ENCODE peak calls at places on chromosome 3, in eight cellular contexts. One of them, this sample, is unnamed.
A peak's percentile ranks its signal among the peaks of the same experiment; 100 is the strongest.

GRCh38 chr3:187920871-187921270 is 175.6 kb upstream of the BCL6 start:
- DNase-seq in PC-3: no peak
- DNase-seq in spleen: no peak
- DNase-seq in Panc1: no peak
- DNase-seq in WERI-Rb-1: no peak
- DNase-seq in A549: no peak
- DNase-seq in CD4-positive, CD25-positive, alpha-beta regulatory T cell: no peak
- DNase-seq in AG04450: no peak
- DNase-seq in this sample: no peak

GRCh38 chr3:111954228-111954990 is 24.4 kb upstream of the ABHD10 start:
- DNase-seq in PC-3: no peak
- DNase-seq in spleen: no peak
- DNase-seq in Panc1: no peak
- DNase-seq in WERI-Rb-1: no peak
- DNase-seq in A549: no peak
- DNase-seq in CD4-positive, CD25-positive, alpha-beta regulatory T cell: no peak
- DNase-seq in AG04450: no peak
- DNase-seq in this sample: no peak

GRCh38 chr3:177731644-177732268 is 534.5 kb upstream of the TBL1XR1 start:
- DNase-seq in PC-3: peak; percentile 74
- DNase-seq in spleen: no peak
- DNase-seq in Panc1: no peak
- DNase-seq in WERI-Rb-1: no peak
- DNase-seq in A549: no peak
- DNase-seq in CD4-positive, CD25-positive, alpha-beta regulatory T cell: no peak
- DNase-seq in AG04450: peak; percentile 67
- DNase-seq in this sample: no peak

GRCh38 chr3:71784914-71785593 is at the start of gene PROK2:
- DNase-seq in PC-3: no peak
- DNase-seq in spleen: peak; percentile 85
- DNase-seq in Panc1: no peak
- DNase-seq in WERI-Rb-1: peak; percentile 18
- DNase-seq in A549: no peak
- DNase-seq in CD4-positive, CD25-positive, alpha-beta regulatory T cell: peak; percentile 31
- DNase-seq in AG04450: no peak
- DNase-seq in this sample: no peak

GRCh38 chr3:100911956-100912355 is 81.3 kb downstream of the ABI3BP start:
- DNase-seq in PC-3: no peak
- DNase-seq in spleen: no peak
- DNase-seq in Panc1: no peak
- DNase-seq in WERI-Rb-1: no peak
- DNase-seq in A549: no peak
- DNase-seq in CD4-positive, CD25-positive, alpha-beta regulatory T cell: no peak
- DNase-seq in AG04450: no peak
- DNase-seq in this sample: no peak

GRCh38 chr3:133821767-133822638 is 16.4 kb downstream of the SRPRB start:
- DNase-seq in PC-3: peak; percentile 66
- DNase-seq in spleen: no peak
- DNase-seq in Panc1: peak; percentile 91
- DNase-seq in WERI-Rb-1: peak; percentile 29
- DNase-seq in A549: no peak
- DNase-seq in CD4-positive, CD25-positive, alpha-beta regulatory T cell: no peak
- DNase-seq in AG04450: peak; percentile 33
- DNase-seq in this sample: no peak

GRCh38 chr3:174156200-174156599 is 702.9 kb upstream of the NAALADL2 start:
- DNase-seq in PC-3: no peak
- DNase-seq in spleen: no peak
- DNase-seq in Panc1: no peak
- DNase-seq in WERI-Rb-1: no peak
- DNase-seq in A549: no peak
- DNase-seq in CD4-positive, CD25-positive, alpha-beta regulatory T cell: no peak
- DNase-seq in AG04450: no peak
- DNase-seq in this sample: no peak

GRCh38 chr3:15768421-15769255 is 29.1 kb downstream of the ANKRD28 start:
- DNase-seq in PC-3: peak; percentile 95
- DNase-seq in spleen: no peak
- DNase-seq in Panc1: peak; percentile 83
- DNase-seq in WERI-Rb-1: no peak
- DNase-seq in A549: peak; percentile 93
- DNase-seq in CD4-positive, CD25-positive, alpha-beta regulatory T cell: no peak
- DNase-seq in AG04450: peak; percentile 82
- DNase-seq in this sample: peak; percentile 80

GRCh38 chr3:194058189-194058571 is 77.8 kb upstream of the HES1 start:
- DNase-seq in PC-3: no peak
- DNase-seq in spleen: peak; percentile 86
- DNase-seq in Panc1: no peak
- DNase-seq in WERI-Rb-1: peak; percentile 10
- DNase-seq in A549: no peak
- DNase-seq in CD4-positive, CD25-positive, alpha-beta regulatory T cell: peak; percentile 60
- DNase-seq in AG04450: no peak
- DNase-seq in this sample: no peak

GRCh38 chr3:55724407-55724784 is 237.3 kb upstream of the WNT5A start:
- DNase-seq in PC-3: no peak
- DNase-seq in spleen: no peak
- DNase-seq in Panc1: no peak
- DNase-seq in WERI-Rb-1: no peak
- DNase-seq in A549: no peak
- DNase-seq in CD4-positive, CD25-positive, alpha-beta regulatory T cell: no peak
- DNase-seq in AG04450: no peak
- DNase-seq in this sample: no peak

GRCh38 chr3:179414804-179415203 is 36.5 kb downstream of the GNB4 start:
- DNase-seq in PC-3: no peak
- DNase-seq in spleen: no peak
- DNase-seq in Panc1: no peak
- DNase-seq in WERI-Rb-1: no peak
- DNase-seq in A549: no peak
- DNase-seq in CD4-positive, CD25-positive, alpha-beta regulatory T cell: no peak
- DNase-seq in AG04450: no peak
- DNase-seq in this sample: no peak

GRCh38 chr3:120425877-120426276 is 24.9 kb downstream of the FSTL1 start:
- DNase-seq in PC-3: no peak
- DNase-seq in spleen: no peak
- DNase-seq in Panc1: no peak
- DNase-seq in WERI-Rb-1: no peak
- DNase-seq in A549: no peak
- DNase-seq in CD4-positive, CD25-positive, alpha-beta regulatory T cell: no peak
- DNase-seq in AG04450: peak; percentile 78
- DNase-seq in this sample: no peak

GRCh38 chr3:193906849-193907410 is 229.0 kb upstream of the HES1 start:
- DNase-seq in PC-3: peak; percentile 44
- DNase-seq in spleen: no peak
- DNase-seq in Panc1: no peak
- DNase-seq in WERI-Rb-1: no peak
- DNase-seq in A549: no peak
- DNase-seq in CD4-positive, CD25-positive, alpha-beta regulatory T cell: no peak
- DNase-seq in AG04450: no peak
- DNase-seq in this sample: peak; percentile 62

GRCh38 chr3:55746808-55747413 is 259.8 kb upstream of the WNT5A start:
- DNase-seq in PC-3: peak; percentile 48
- DNase-seq in spleen: no peak
- DNase-seq in Panc1: no peak
- DNase-seq in WERI-Rb-1: no peak
- DNase-seq in A549: no peak
- DNase-seq in CD4-positive, CD25-positive, alpha-beta regulatory T cell: no peak
- DNase-seq in AG04450: no peak
- DNase-seq in this sample: no peak

GRCh38 chr3:144456041-144456440 is 484.4 kb downstream of the DIPK2A start:
- DNase-seq in PC-3: no peak
- DNase-seq in spleen: no peak
- DNase-seq in Panc1: no peak
- DNase-seq in WERI-Rb-1: no peak
- DNase-seq in A549: no peak
- DNase-seq in CD4-positive, CD25-positive, alpha-beta regulatory T cell: no peak
- DNase-seq in AG04450: no peak
- DNase-seq in this sample: no peak

GRCh38 chr3:71641669-71642068 is 58.1 kb upstream of the FOXP1 start:
- DNase-seq in PC-3: peak; percentile 27
- DNase-seq in spleen: no peak
- DNase-seq in Panc1: no peak
- DNase-seq in WERI-Rb-1: no peak
- DNase-seq in A549: peak; percentile 47
- DNase-seq in CD4-positive, CD25-positive, alpha-beta regulatory T cell: peak; percentile 13
- DNase-seq in AG04450: no peak
- DNase-seq in this sample: no peak

GRCh38 chr3:53482227-53482626 is 12.2 kb upstream of the CACNA1D start:
- DNase-seq in PC-3: no peak
- DNase-seq in spleen: no peak
- DNase-seq in Panc1: no peak
- DNase-seq in WERI-Rb-1: no peak
- DNase-seq in A549: no peak
- DNase-seq in CD4-positive, CD25-positive, alpha-beta regulatory T cell: no peak
- DNase-seq in AG04450: no peak
- DNase-seq in this sample: no peak

GRCh38 chr3:53484979-53485378 is 9.4 kb upstream of the CACNA1D start:
- DNase-seq in PC-3: no peak
- DNase-seq in spleen: no peak
- DNase-seq in Panc1: no peak
- DNase-seq in WERI-Rb-1: no peak
- DNase-seq in A549: no peak
- DNase-seq in CD4-positive, CD25-positive, alpha-beta regulatory T cell: no peak
- DNase-seq in AG04450: no peak
- DNase-seq in this sample: no peak

GRCh38 chr3:53483821-53484220 is 10.6 kb upstream of the CACNA1D start:
- DNase-seq in PC-3: no peak
- DNase-seq in spleen: no peak
- DNase-seq in Panc1: no peak
- DNase-seq in WERI-Rb-1: no peak
- DNase-seq in A549: no peak
- DNase-seq in CD4-positive, CD25-positive, alpha-beta regulatory T cell: no peak
- DNase-seq in AG04450: no peak
- DNase-seq in this sample: no peak

GRCh38 chr3:53486961-53487654 is 7.3 kb upstream of the CACNA1D start:
- DNase-seq in PC-3: no peak
- DNase-seq in spleen: no peak
- DNase-seq in Panc1: no peak
- DNase-seq in WERI-Rb-1: no peak
- DNase-seq in A549: no peak
- DNase-seq in CD4-positive, CD25-positive, alpha-beta regulatory T cell: no peak
- DNase-seq in AG04450: no peak
- DNase-seq in this sample: no peak

GRCh38 chr3:53485675-53486365 is 8.6 kb upstream of the CACNA1D start:
- DNase-seq in PC-3: peak; percentile 21
- DNase-seq in spleen: no peak
- DNase-seq in Panc1: no peak
- DNase-seq in WERI-Rb-1: no peak
- DNase-seq in A549: no peak
- DNase-seq in CD4-positive, CD25-positive, alpha-beta regulatory T cell: no peak
- DNase-seq in AG04450: no peak
- DNase-seq in this sample: no peak
- H3K27ac ChIP-seq in PC-3: no peak overlapping the region
- H3K27ac ChIP-seq in spleen: no peak overlapping the region
- H3K27ac ChIP-seq in Panc1: peak overlapping the region; percentile 39
- H3K27ac ChIP-seq in WERI-Rb-1: no peak overlapping the region
- H3K27ac ChIP-seq in A549: peak overlapping the region; percentile 59
- H3K27ac ChIP-seq in CD4-positive, CD25-positive, alpha-beta regulatory T cell: no peak overlapping the region
- H3K27ac ChIP-seq in AG04450: no peak overlapping the region
- H3K27ac ChIP-seq in this sample: no peak overlapping the region

GRCh38 chr3:113247051-113247450 is 35.7 kb downstream of the BOC start:
- DNase-seq in PC-3: no peak
- DNase-seq in spleen: no peak
- DNase-seq in Panc1: no peak
- DNase-seq in WERI-Rb-1: no peak
- DNase-seq in A549: no peak
- DNase-seq in CD4-positive, CD25-positive, alpha-beta regulatory T cell: no peak
- DNase-seq in AG04450: no peak
- DNase-seq in this sample: no peak
- H3K27ac ChIP-seq in PC-3: no peak overlapping the region
- H3K27ac ChIP-seq in spleen: no peak overlapping the region
- H3K27ac ChIP-seq in Panc1: no peak overlapping the region
- H3K27ac ChIP-seq in WERI-Rb-1: no peak overlapping the region
- H3K27ac ChIP-seq in A549: no peak overlapping the region
- H3K27ac ChIP-seq in CD4-positive, CD25-positive, alpha-beta regulatory T cell: no peak overlapping the region
- H3K27ac ChIP-seq in AG04450: no peak overlapping the region
- H3K27ac ChIP-seq in this sample: no peak overlapping the region

GRCh38 chr3:61218508-61218907 is 32.7 kb downstream of the FHIT start:
- DNase-seq in PC-3: no peak
- DNase-seq in spleen: no peak
- DNase-seq in Panc1: no peak
- DNase-seq in WERI-Rb-1: no peak
- DNase-seq in A549: no peak
- DNase-seq in CD4-positive, CD25-positive, alpha-beta regulatory T cell: no peak
- DNase-seq in AG04450: no peak
- DNase-seq in this sample: no peak

GRCh38 chr3:61221759-61222362 is 29.4 kb downstream of the FHIT start:
- DNase-seq in PC-3: no peak
- DNase-seq in spleen: no peak
- DNase-seq in Panc1: no peak
- DNase-seq in WERI-Rb-1: no peak
- DNase-seq in A549: no peak
- DNase-seq in CD4-positive, CD25-positive, alpha-beta regulatory T cell: no peak
- DNase-seq in AG04450: no peak
- DNase-seq in this sample: no peak

GRCh38 chr3:61224823-61225222 is 26.4 kb downstream of the FHIT start:
- DNase-seq in PC-3: no peak
- DNase-seq in spleen: no peak
- DNase-seq in Panc1: no peak
- DNase-seq in WERI-Rb-1: peak; percentile 34
- DNase-seq in A549: no peak
- DNase-seq in CD4-positive, CD25-positive, alpha-beta regulatory T cell: no peak
- DNase-seq in AG04450: no peak
- DNase-seq in this sample: no peak

GRCh38 chr3:61227799-61228198 is 23.5 kb downstream of the FHIT start:
- DNase-seq in PC-3: no peak
- DNase-seq in spleen: no peak
- DNase-seq in Panc1: no peak
- DNase-seq in WERI-Rb-1: no peak
- DNase-seq in A549: no peak
- DNase-seq in CD4-positive, CD25-positive, alpha-beta regulatory T cell: no peak
- DNase-seq in AG04450: no peak
- DNase-seq in this sample: no peak

GRCh38 chr3:61222428-61222827 is 28.8 kb downstream of the FHIT start:
- DNase-seq in PC-3: no peak
- DNase-seq in spleen: no peak
- DNase-seq in Panc1: no peak
- DNase-seq in WERI-Rb-1: no peak
- DNase-seq in A549: no peak
- DNase-seq in CD4-positive, CD25-positive, alpha-beta regulatory T cell: no peak
- DNase-seq in AG04450: no peak
- DNase-seq in this sample: no peak
- H3K27ac ChIP-seq in PC-3: no peak overlapping the region
- H3K27ac ChIP-seq in spleen: no peak overlapping the region
- H3K27ac ChIP-seq in Panc1: no peak overlapping the region
- H3K27ac ChIP-seq in WERI-Rb-1: no peak overlapping the region
- H3K27ac ChIP-seq in A549: no peak overlapping the region
- H3K27ac ChIP-seq in CD4-positive, CD25-positive, alpha-beta regulatory T cell: no peak overlapping the region
- H3K27ac ChIP-seq in AG04450: no peak overlapping the region
- H3K27ac ChIP-seq in this sample: no peak overlapping the region

GRCh38 chr3:34056951-34057390 is 258.5 kb downstream of the PDCD6IP start:
- DNase-seq in PC-3: no peak
- DNase-seq in spleen: no peak
- DNase-seq in Panc1: no peak
- DNase-seq in WERI-Rb-1: no peak
- DNase-seq in A549: peak; percentile 8
- DNase-seq in CD4-positive, CD25-positive, alpha-beta regulatory T cell: no peak
- DNase-seq in AG04450: no peak
- DNase-seq in this sample: no peak
- H3K27ac ChIP-seq in PC-3: no peak overlapping the region
- H3K27ac ChIP-seq in spleen: no peak overlapping the region
- H3K27ac ChIP-seq in Panc1: no peak overlapping the region
- H3K27ac ChIP-seq in WERI-Rb-1: no peak overlapping the region
- H3K27ac ChIP-seq in A549: peak overlapping the region; percentile 83
- H3K27ac ChIP-seq in CD4-positive, CD25-positive, alpha-beta regulatory T cell: no peak overlapping the region
- H3K27ac ChIP-seq in AG04450: no peak overlapping the region
- H3K27ac ChIP-seq in this sample: no peak overlapping the region